ENCODE peak calls at places on chromosomes 6 and 20, in seven cellular contexts. One of them, this sample, is unnamed.
A peak's percentile ranks its signal among the peaks of the same experiment; 100 is the strongest.

GRCh38 chr6:118843685-118844390 is 50.1 kb upstream of the ASF1A start:
- DNase-seq in PC-3: no peak
- DNase-seq in GOT3: no peak
- DNase-seq in stimulated activated CD4-positive, alpha-beta T cell treated with anti-CD3 and anti-CD28 coated beads, Interleukin-12 subunit alpha, Interleukin-12 subunit beta, amount 100 ng/mL, for 4 hours: no peak
- DNase-seq in T-helper 2 cell: no peak
- DNase-seq in cortex of kidney: no peak
- DNase-seq in H9: no peak
- DNase-seq in this sample: no peak

GRCh38 chr6:111087106-111087835 is at the start of gene SLC16A10:
- DNase-seq in PC-3: peak; percentile 49
- DNase-seq in GOT3: no peak
- DNase-seq in stimulated activated CD4-positive, alpha-beta T cell treated with anti-CD3 and anti-CD28 coated beads, Interleukin-12 subunit alpha, Interleukin-12 subunit beta, amount 100 ng/mL, for 4 hours: peak; percentile 77
- DNase-seq in T-helper 2 cell: peak; percentile 58
- DNase-seq in cortex of kidney: peak; percentile 32
- DNase-seq in H9: peak; percentile 87
- DNase-seq in this sample: peak; percentile 80

GRCh38 chr6:116175344-116175743 is 49.4 kb upstream of the COL10A1 start:
- DNase-seq in PC-3: no peak
- DNase-seq in GOT3: no peak
- DNase-seq in stimulated activated CD4-positive, alpha-beta T cell treated with anti-CD3 and anti-CD28 coated beads, Interleukin-12 subunit alpha, Interleukin-12 subunit beta, amount 100 ng/mL, for 4 hours: no peak
- DNase-seq in T-helper 2 cell: no peak
- DNase-seq in cortex of kidney: no peak
- DNase-seq in H9: no peak
- DNase-seq in this sample: no peak

GRCh38 chr20:21665687-21666446 is 39.6 kb upstream of the PAX1 start:
- DNase-seq in PC-3: peak; percentile 40
- DNase-seq in GOT3: no peak
- DNase-seq in stimulated activated CD4-positive, alpha-beta T cell treated with anti-CD3 and anti-CD28 coated beads, Interleukin-12 subunit alpha, Interleukin-12 subunit beta, amount 100 ng/mL, for 4 hours: no peak
- DNase-seq in T-helper 2 cell: no peak
- DNase-seq in cortex of kidney: no peak
- DNase-seq in H9: no peak
- DNase-seq in this sample: no peak

GRCh38 chr20:1801551-1801950 is 93.7 kb upstream of the SIRPA start:
- DNase-seq in PC-3: no peak
- DNase-seq in GOT3: no peak
- DNase-seq in stimulated activated CD4-positive, alpha-beta T cell treated with anti-CD3 and anti-CD28 coated beads, Interleukin-12 subunit alpha, Interleukin-12 subunit beta, amount 100 ng/mL, for 4 hours: no peak
- DNase-seq in T-helper 2 cell: no peak
- DNase-seq in cortex of kidney: no peak
- DNase-seq in H9: no peak
- DNase-seq in this sample: no peak

GRCh38 chr20:2742934-2743559 is 50.5 kb downstream of the EBF4 start:
- DNase-seq in PC-3: peak; percentile 86
- DNase-seq in GOT3: no peak
- DNase-seq in stimulated activated CD4-positive, alpha-beta T cell treated with anti-CD3 and anti-CD28 coated beads, Interleukin-12 subunit alpha, Interleukin-12 subunit beta, amount 100 ng/mL, for 4 hours: peak; percentile 67
- DNase-seq in T-helper 2 cell: peak; percentile 58
- DNase-seq in cortex of kidney: no peak
- DNase-seq in H9: peak; percentile 88
- DNase-seq in this sample: peak; percentile 87

GRCh38 chr20:50398064-50398463 is 112.1 kb upstream of the PTPN1 start:
- DNase-seq in PC-3: no peak
- DNase-seq in GOT3: no peak
- DNase-seq in stimulated activated CD4-positive, alpha-beta T cell treated with anti-CD3 and anti-CD28 coated beads, Interleukin-12 subunit alpha, Interleukin-12 subunit beta, amount 100 ng/mL, for 4 hours: no peak
- DNase-seq in T-helper 2 cell: no peak
- DNase-seq in cortex of kidney: no peak
- DNase-seq in H9: no peak
- DNase-seq in this sample: no peak

GRCh38 chr6:149900620-149901443 is 2.9 kb upstream of the RAET1E start:
- DNase-seq in PC-3: no peak
- DNase-seq in GOT3: no peak
- DNase-seq in stimulated activated CD4-positive, alpha-beta T cell treated with anti-CD3 and anti-CD28 coated beads, Interleukin-12 subunit alpha, Interleukin-12 subunit beta, amount 100 ng/mL, for 4 hours: no peak
- DNase-seq in T-helper 2 cell: no peak
- DNase-seq in cortex of kidney: no peak
- DNase-seq in H9: no peak
- DNase-seq in this sample: no peak

GRCh38 chr6:169620171-169621125 is 81.4 kb downstream of the WDR27 start:
- DNase-seq in PC-3: peak; percentile 56
- DNase-seq in GOT3: no peak
- DNase-seq in stimulated activated CD4-positive, alpha-beta T cell treated with anti-CD3 and anti-CD28 coated beads, Interleukin-12 subunit alpha, Interleukin-12 subunit beta, amount 100 ng/mL, for 4 hours: no peak
- DNase-seq in T-helper 2 cell: no peak
- DNase-seq in cortex of kidney: no peak
- DNase-seq in H9: no peak
- DNase-seq in this sample: peak; percentile 87

GRCh38 chr6:147941143-147941542 is 401.5 kb upstream of the SASH1 start:
- DNase-seq in PC-3: no peak
- DNase-seq in GOT3: no peak
- DNase-seq in stimulated activated CD4-positive, alpha-beta T cell treated with anti-CD3 and anti-CD28 coated beads, Interleukin-12 subunit alpha, Interleukin-12 subunit beta, amount 100 ng/mL, for 4 hours: no peak
- DNase-seq in T-helper 2 cell: no peak
- DNase-seq in cortex of kidney: no peak
- DNase-seq in H9: peak; percentile 31
- DNase-seq in this sample: peak; percentile 19

GRCh38 chr6:152669894-152670293 is 27.8 kb upstream of the MYCT1 start:
- DNase-seq in PC-3: peak; percentile 44
- DNase-seq in GOT3: no peak
- DNase-seq in stimulated activated CD4-positive, alpha-beta T cell treated with anti-CD3 and anti-CD28 coated beads, Interleukin-12 subunit alpha, Interleukin-12 subunit beta, amount 100 ng/mL, for 4 hours: no peak
- DNase-seq in T-helper 2 cell: no peak
- DNase-seq in cortex of kidney: no peak
- DNase-seq in H9: no peak
- DNase-seq in this sample: no peak

GRCh38 chr6:126069457-126069856 is 83.1 kb downstream of the TRMT11 start:
- DNase-seq in PC-3: no peak
- DNase-seq in GOT3: no peak
- DNase-seq in stimulated activated CD4-positive, alpha-beta T cell treated with anti-CD3 and anti-CD28 coated beads, Interleukin-12 subunit alpha, Interleukin-12 subunit beta, amount 100 ng/mL, for 4 hours: no peak
- DNase-seq in T-helper 2 cell: no peak
- DNase-seq in cortex of kidney: no peak
- DNase-seq in H9: no peak
- DNase-seq in this sample: no peak

GRCh38 chr6:17884501-17885039 is 102.9 kb downstream of the KIF13A start:
- DNase-seq in PC-3: no peak
- DNase-seq in GOT3: no peak
- DNase-seq in stimulated activated CD4-positive, alpha-beta T cell treated with anti-CD3 and anti-CD28 coated beads, Interleukin-12 subunit alpha, Interleukin-12 subunit beta, amount 100 ng/mL, for 4 hours: no peak
- DNase-seq in T-helper 2 cell: no peak
- DNase-seq in cortex of kidney: no peak
- DNase-seq in H9: no peak
- DNase-seq in this sample: no peak

GRCh38 chr20:24586523-24586840 is 117.1 kb downstream of the SYNDIG1 start:
- DNase-seq in PC-3: no peak
- DNase-seq in GOT3: no peak
- DNase-seq in stimulated activated CD4-positive, alpha-beta T cell treated with anti-CD3 and anti-CD28 coated beads, Interleukin-12 subunit alpha, Interleukin-12 subunit beta, amount 100 ng/mL, for 4 hours: no peak
- DNase-seq in T-helper 2 cell: no peak
- DNase-seq in cortex of kidney: no peak
- DNase-seq in H9: no peak
- DNase-seq in this sample: no peak

GRCh38 chr6:136763255-136763654 is 29.0 kb downstream of the MAP3K5 start:
- DNase-seq in PC-3: no peak
- DNase-seq in GOT3: no peak
- DNase-seq in stimulated activated CD4-positive, alpha-beta T cell treated with anti-CD3 and anti-CD28 coated beads, Interleukin-12 subunit alpha, Interleukin-12 subunit beta, amount 100 ng/mL, for 4 hours: no peak
- DNase-seq in T-helper 2 cell: no peak
- DNase-seq in cortex of kidney: no peak
- DNase-seq in H9: no peak
- DNase-seq in this sample: no peak

GRCh38 chr6:164167873-164168405 is 753.4 kb downstream of the QKI start:
- DNase-seq in PC-3: no peak
- DNase-seq in GOT3: no peak
- DNase-seq in stimulated activated CD4-positive, alpha-beta T cell treated with anti-CD3 and anti-CD28 coated beads, Interleukin-12 subunit alpha, Interleukin-12 subunit beta, amount 100 ng/mL, for 4 hours: no peak
- DNase-seq in T-helper 2 cell: no peak
- DNase-seq in cortex of kidney: no peak
- DNase-seq in H9: no peak
- DNase-seq in this sample: no peak

GRCh38 chr6:31057426-31058003 is 47.2 kb downstream of the MUC22 start:
- DNase-seq in PC-3: peak; percentile 73
- DNase-seq in GOT3: no peak
- DNase-seq in stimulated activated CD4-positive, alpha-beta T cell treated with anti-CD3 and anti-CD28 coated beads, Interleukin-12 subunit alpha, Interleukin-12 subunit beta, amount 100 ng/mL, for 4 hours: no peak
- DNase-seq in T-helper 2 cell: no peak
- DNase-seq in cortex of kidney: no peak
- DNase-seq in H9: no peak
- DNase-seq in this sample: peak; percentile 27

GRCh38 chr6:4613795-4614194 is 162.4 kb upstream of the CDYL start:
- DNase-seq in PC-3: no peak
- DNase-seq in GOT3: no peak
- DNase-seq in stimulated activated CD4-positive, alpha-beta T cell treated with anti-CD3 and anti-CD28 coated beads, Interleukin-12 subunit alpha, Interleukin-12 subunit beta, amount 100 ng/mL, for 4 hours: no peak
- DNase-seq in T-helper 2 cell: no peak
- DNase-seq in cortex of kidney: no peak
- DNase-seq in H9: no peak
- DNase-seq in this sample: no peak